ENCODE peak calls at places on chromosome 12, in four cellular contexts. One of them, this sample, is unnamed.

GRCh38 chr12:38744056-38744455 is 161.3 kb downstream of the CPNE8 start:
- DNase-seq in NCI-H146: no peak
- DNase-seq in T-cell: no peak
- DNase-seq in MCF 10A: no peak
- DNase-seq in this sample: no peak

GRCh38 chr12:15059123-15059522 is 86.3 kb downstream of the PDE6H start:
- DNase-seq in NCI-H146: no peak
- DNase-seq in T-cell: no peak
- DNase-seq in MCF 10A: no peak
- DNase-seq in this sample: no peak

GRCh38 chr12:75981773-75982564 is 49.6 kb downstream of the PHLDA1 start:
- DNase-seq in NCI-H146: no peak
- DNase-seq in T-cell: no peak
- DNase-seq in MCF 10A: no peak
- DNase-seq in this sample: no peak

GRCh38 chr12:51749201-51749985 is 99.1 kb downstream of the FIGNL2 start:
- DNase-seq in NCI-H146: no peak
- DNase-seq in T-cell: no peak
- DNase-seq in MCF 10A: no peak
- DNase-seq in this sample: no peak

GRCh38 chr12:51450816-51451215 is 26.2 kb downstream of the SLC4A8 start:
- DNase-seq in NCI-H146: no peak
- DNase-seq in T-cell: no peak
- DNase-seq in MCF 10A: no peak
- DNase-seq in this sample: no peak

GRCh38 chr12:12327802-12328201 is 22.2 kb downstream of the MANSC1 start:
- DNase-seq in NCI-H146: peak
- DNase-seq in T-cell: no peak
- DNase-seq in MCF 10A: peak
- DNase-seq in this sample: no peak

GRCh38 chr12:124745891-124746570 is 117.6 kb downstream of the SCARB1 start:
- DNase-seq in NCI-H146: peak
- DNase-seq in T-cell: no peak
- DNase-seq in MCF 10A: peak
- DNase-seq in this sample: no peak

GRCh38 chr12:28023156-28023887 is 50.8 kb upstream of the PTHLH start:
- DNase-seq in NCI-H146: no peak
- DNase-seq in T-cell: no peak
- DNase-seq in MCF 10A: peak
- DNase-seq in this sample: no peak

GRCh38 chr12:79546461-79547043 is 144.2 kb downstream of the PAWR start:
- DNase-seq in NCI-H146: no peak
- DNase-seq in T-cell: no peak
- DNase-seq in MCF 10A: no peak
- DNase-seq in this sample: no peak